ENCODE peak calls at places on chromosome 6, in eight cellular contexts. U is cardiac fibroblast, H is iPS DF 6.9, W is heart right ventricle, E is lower lobe of right lung, Z is mammary epithelial cell, S is GM12865, G is mesendoderm. B is an unnamed sample.

GRCh38 chr6:147170269-147170668 is 33.9 kb upstream of the STXBP5 start:
- DNase-seq in Z (peak; percentile 78), S (no peak), U (peak; percentile 97), W (no peak), E (no peak), G (no peak), H (no peak), B (no peak)

GRCh38 chr6:53301801-53302537 is 46.8 kb downstream of the ELOVL5 start:
- DNase-seq in H (no peak), U (peak; percentile 36), Z (peak; percentile 17), E (no peak), W (no peak), G (no peak), S (no peak), B (no peak)

GRCh38 chr6:157428418-157429202 is 47.6 kb downstream of the ZDHHC14 start:
- DNase-seq in U (no peak), S (no peak), W (no peak), E (no peak), G (peak; percentile 79), H (no peak), Z (peak; percentile 91), B (no peak)

GRCh38 chr6:169884158-169884557 is 132.7 kb downstream of the ERMARD start:
- DNase-seq in H (no peak), U (no peak), W (no peak), S (no peak), G (no peak), E (no peak), Z (no peak), B (no peak)

GRCh38 chr6:7446644-7447325 is 57.2 kb downstream of the RIOK1 start:
- DNase-seq in E (no peak), W (no peak), G (no peak), Z (peak; percentile 94), U (no peak), H (no peak), S (no peak), B (no peak)

GRCh38 chr6:133634474-133634873 is 254.4 kb upstream of the TCF21 start:
- DNase-seq in G (no peak), H (no peak), U (no peak), E (no peak), W (no peak), Z (no peak), S (no peak), B (no peak)

GRCh38 chr6:166420351-166420750 is 37.6 kb upstream of the MPC1 start:
- DNase-seq in G (no peak), Z (no peak), S (no peak), E (no peak), U (peak; percentile 70), H (no peak), W (no peak), B (no peak)

GRCh38 chr6:37777272-37777736 is 42.2 kb upstream of the ZFAND3 start:
- DNase-seq in S (peak; percentile 83), G (peak; percentile 48), W (no peak), U (no peak), Z (no peak), E (no peak), H (no peak), B (no peak)

GRCh38 chr6:32152414-32153251 is 894 bp upstream of the PRRT1 start:
- DNase-seq in U (peak; percentile 43), Z (peak; percentile 4), S (no peak), G (no peak), W (no peak), E (no peak), H (no peak), B (no peak)

GRCh38 chr6:117167520-117168271 is 97.7 kb upstream of the VGLL2 start:
- DNase-seq in Z (peak; percentile 99), S (no peak), G (peak; percentile 37), H (no peak), E (no peak), W (no peak), U (no peak), B (no peak)

GRCh38 chr6:139853302-139853992 is 479.0 kb upstream of the CITED2 start:
- DNase-seq in H (no peak), Z (no peak), E (no peak), G (no peak), W (no peak), S (no peak), U (peak; percentile 29), B (no peak)

B was measured in Right ventricle myocardium superior.